ENCODE peak calls at places on chromosomes 7 and 10, in ten cellular contexts. V is left colon, P is colonic mucosa, R is AG04449, N is non-pigmented ciliary epithelial cell, Q is suprapubic skin, B is left kidney, E is mesenteric fat pad, Y is NCI-H748 treated with DMSO at 0.1 percent for 48 hours, W is mesendoderm. I is an unnamed sample.
A peak's percentile ranks its signal among the peaks of the same experiment; 100 is the strongest.

GRCh38 chr7:132650498-132650897 is 74.2 kb upstream of the PLXNA4 start:
- DNase-seq in V (no peak), W (peak; percentile 97), Q (no peak), P (no peak), N (peak; percentile 68), R (peak; percentile 67), B (peak; percentile 24), E (no peak), Y (no peak), I (no peak)

GRCh38 chr7:28847681-28848080 is 110.4 kb downstream of the TRIL start:
- DNase-seq in V (no peak), R (no peak), W (no peak), P (no peak), B (no peak), Y (no peak), Q (peak; percentile 88), N (no peak), E (no peak), I (no peak)

GRCh38 chr10:14617125-14617524 is 157.6 kb downstream of the FAM107B start:
- DNase-seq in B (no peak), V (no peak), W (no peak), Q (no peak), N (no peak), R (no peak), Y (no peak), E (no peak), P (no peak), I (no peak)

GRCh38 chr10:31912289-31912688 is 16.3 kb downstream of the ARHGAP12 start:
- DNase-seq in Y (no peak), V (no peak), E (no peak), P (no peak), R (no peak), Q (no peak), B (no peak), N (no peak), W (peak; percentile 72), I (no peak)

GRCh38 chr10:102917314-102917961 is 656 bp upstream of the CNNM2 start:
- DNase-seq in E (peak; percentile 93), Y (peak; percentile 59), N (peak; percentile 13), B (peak; percentile 90), W (peak; percentile 81), V (peak; percentile 85), Q (peak; percentile 94), P (peak; percentile 88), R (no peak), I (peak; percentile 75)

GRCh38 chr10:116669832-116670644 is 49.3 kb downstream of the PNLIPRP2 start:
- DNase-seq in R (no peak), Y (no peak), V (peak; percentile 61), B (peak; percentile 84), P (peak; percentile 52), E (peak; percentile 81), Q (peak; percentile 61), N (no peak), W (peak; percentile 85), I (no peak)

GRCh38 chr10:9230625-9231024 is 1176.1 kb downstream of the GATA3 start:
- DNase-seq in R (no peak), Y (no peak), Q (no peak), B (no peak), N (no peak), P (no peak), W (no peak), E (no peak), V (no peak), I (no peak)

GRCh38 chr10:126458453-126458852 is 70.2 kb upstream of the ADAM12 start:
- DNase-seq in N (no peak), Y (no peak), P (no peak), Q (no peak), V (no peak), B (peak; percentile 18), E (no peak), W (peak; percentile 70), R (no peak), I (no peak)

GRCh38 chr7:50152486-50152885 is 59.4 kb upstream of the ZPBP start:
- DNase-seq in E (no peak), R (no peak), N (no peak), P (no peak), V (no peak), Y (no peak), W (no peak), B (no peak), Q (no peak), I (no peak)

GRCh38 chr7:116697152-116697551 is 25.2 kb downstream of the MET start:
- DNase-seq in E (no peak), Q (no peak), V (no peak), R (no peak), B (no peak), W (no peak), N (no peak), Y (no peak), P (no peak), I (no peak)

GRCh38 chr10:70737250-70737649 is 47.9 kb downstream of the TBATA start:
- DNase-seq in P (no peak), V (no peak), Q (no peak), E (no peak), R (no peak), Y (no peak), B (no peak), N (no peak), W (no peak), I (no peak)

I was measured in activated effector memory CD4-positive, alpha-beta T cell treated with Interleukin-2 at 50 U/mL for 16 hours.